ENCODE peak calls at places on chromosomes 1 and 21, in nine cellular contexts. G, X, T, N, D, R, A, O and B are unnamed samples.

GRCh38 chr1:231028676-231029075 is 11.4 kb downstream of the FAM89A start:
- DNase-seq in A (no peak), G (no peak), T (no peak), N (no peak), R (no peak), O (no peak), X (no peak), D (no peak), B (no peak)

GRCh38 chr21:39472786-39473185 is 21.0 kb downstream of the SH3BGR start:
- DNase-seq in O (no peak), T (no peak), G (no peak), X (no peak), D (no peak), A (no peak), N (no peak), R (no peak), B (no peak)

GRCh38 chr1:37147397-37147831 is 113.1 kb upstream of the GRIK3 start:
- DNase-seq in X (no peak), O (no peak), N (no peak), G (no peak), R (no peak), A (no peak), T (no peak), D (no peak), B (no peak)

GRCh38 chr1:96962807-96963206 is 241.2 kb downstream of the PTBP2 start:
- DNase-seq in A (no peak), X (no peak), G (no peak), O (no peak), T (no peak), R (no peak), D (peak; percentile 57), N (no peak), B (no peak)

GRCh38 chr1:228092342-228093049 is 10.0 kb downstream of the ARF1 start:
- DNase-seq in O (no peak), A (no peak), T (no peak), N (no peak), G (no peak), R (no peak), D (no peak), X (no peak), B (no peak)

GRCh38 chr21:29849735-29850176 is 90.0 kb downstream of the GRIK1 start:
- DNase-seq in D (peak; percentile 73), X (peak; percentile 18), O (peak; percentile 48), R (no peak), A (no peak), N (no peak), G (peak; percentile 72), T (peak; percentile 81), B (peak; percentile 60)

GRCh38 chr1:228021526-228022030 is 14.8 kb downstream of the WNT3A start:
- DNase-seq in R (no peak), T (no peak), N (no peak), O (no peak), A (peak; percentile 4), G (no peak), X (no peak), D (no peak), B (no peak)

GRCh38 chr1:246987083-246987690 is 20.7 kb downstream of the ZNF695 start:
- DNase-seq in R (no peak), T (no peak), G (no peak), N (no peak), D (peak; percentile 2), O (no peak), X (no peak), A (no peak), B (no peak)

GRCh38 chr1:8814870-8815269 is 2.6 kb downstream of the RERE start:
- DNase-seq in G (peak; percentile 86), T (peak; percentile 63), O (no peak), X (no peak), N (no peak), D (no peak), R (no peak), A (no peak), B (no peak)

GRCh38 chr1:229217716-229218115 is 53.2 kb upstream of the RAB4A start:
- DNase-seq in G (no peak), T (no peak), D (no peak), N (no peak), A (no peak), X (no peak), O (no peak), R (no peak), B (no peak)

GRCh38 chr1:154992721-154993571 is 440 bp upstream of the LENEP start:
- DNase-seq in T (peak; percentile 33), O (no peak), N (no peak), G (no peak), R (no peak), A (no peak), D (peak; percentile 67), X (no peak), B (no peak)

GRCh38 chr1:52925571-52926005 is 1.5 kb upstream of the SCP2 start:
- DNase-seq in D (no peak), X (no peak), O (no peak), N (no peak), T (no peak), A (no peak), G (peak; percentile 9), R (no peak), B (no peak)

GRCh38 chr1:22643381-22643780 is at the start of gene C1QC:
- DNase-seq in N (no peak), A (no peak), O (peak; percentile 8), D (no peak), T (no peak), G (peak; percentile 71), R (no peak), X (no peak), B (no peak)

GRCh38 chr1:111967886-111968285 is 21.6 kb downstream of the KCND3 start:
- DNase-seq in D (no peak), A (no peak), R (no peak), T (no peak), X (no peak), G (no peak), O (no peak), N (no peak), B (no peak)

GRCh38 chr1:38533772-38534472 is 325.6 kb downstream of the RRAGC start:
- DNase-seq in N (no peak), T (no peak), X (no peak), O (no peak), A (no peak), D (no peak), R (no peak), G (no peak), B (no peak)

GRCh38 chr1:64199154-64199553 is 4.3 kb upstream of the UBE2U start:
- DNase-seq in G (no peak), O (no peak), R (no peak), N (no peak), D (peak; percentile 27), X (no peak), T (no peak), A (no peak), B (no peak)

GRCh38 chr1:200524092-200524491 is 96.5 kb downstream of the KIF14 start:
- DNase-seq in D (no peak), G (no peak), O (no peak), T (no peak), A (no peak), R (no peak), N (no peak), X (no peak), B (no peak)

GRCh38 chr1:91779603-91780021 is 106.3 kb downstream of the TGFBR3 start:
- DNase-seq in N (no peak), O (no peak), A (no peak), T (no peak), D (no peak), R (no peak), G (no peak), X (no peak), B (no peak)

GRCh38 chr1:186076006-186076405 is 299.0 kb downstream of the TPR start:
- DNase-seq in R (no peak), A (no peak), G (no peak), O (no peak), X (no peak), N (no peak), D (no peak), T (no peak), B (no peak)

GRCh38 chr1:150567717-150568561 is 11.5 kb downstream of the MCL1 start:
- DNase-seq in R (no peak), O (peak; percentile 30), D (peak; percentile 99), A (no peak), X (no peak), N (peak; percentile 32), G (peak; percentile 67), T (peak; percentile 84), B (no peak)

GRCh38 chr1:40709100-40709801 is 17.7 kb downstream of the NFYC start:
- DNase-seq in N (peak; percentile 75), G (peak; percentile 99), A (peak; percentile 15), O (peak; percentile 82), R (peak; percentile 20), X (peak; percentile 75), T (peak; percentile 98), D (peak; percentile 99), B (peak; percentile 87)

GRCh38 chr1:171576144-171576543 is 45.9 kb upstream of the MYOCOS start:
- DNase-seq in T (no peak), N (no peak), A (no peak), G (no peak), X (no peak), D (no peak), O (no peak), R (no peak), B (no peak)

GRCh38 chr1:41835488-41835887 is 83.2 kb downstream of the HIVEP3 start:
- DNase-seq in A (no peak), R (no peak), O (no peak), G (no peak), T (no peak), X (no peak), N (no peak), D (no peak), B (no peak)

GRCh38 chr1:226511296-226511695 is 37.3 kb upstream of the STUM start:
- DNase-seq in X (no peak), A (no peak), G (no peak), O (no peak), R (no peak), T (no peak), N (no peak), D (no peak), B (no peak)

GRCh38 chr1:227766015-227766634 is 30.9 kb downstream of the SNAP47 start:
- DNase-seq in N (peak; percentile 57), R (peak; percentile 41), O (peak; percentile 34), G (no peak), A (peak; percentile 36), T (no peak), X (peak; percentile 80), D (no peak), B (no peak)

GRCh38 chr1:112514901-112515300 is 6.1 kb downstream of the WNT2B start:
- DNase-seq in G (no peak), T (no peak), N (no peak), D (no peak), R (no peak), A (no peak), O (no peak), X (no peak), B (no peak)